ENCODE peak calls at places on chromosomes 16 and 17, in seven cellular contexts. E is NCI-H748 treated with DMSO at 0.1 percent for 48 hours; S is dermis blood vessel endothelial cell; K is BE2C; R is activated naive CD4-positive, alpha-beta T cell; B is iris pigment epithelial cell; A is cardiac fibroblast. I is an unnamed sample.

GRCh38 chr17:13228225-13228624 is 210.4 kb upstream of the ELAC2 start:
- DNase-seq in E (no peak), S (no peak), K (no peak), R (no peak), B (no peak), A (no peak), I (no peak)

GRCh38 chr17:8476741-8477140 is 41.1 kb downstream of the NDEL1 start:
- DNase-seq in E (no peak), S (no peak), K (no peak), R (no peak), B (no peak), A (no peak), I (no peak)

GRCh38 chr16:67939507-67940435 is 3.1 kb upstream of the PSMB10 start:
- DNase-seq in E (no peak), S (no peak), K (no peak), R (no peak), B (no peak), A (no peak), I (no peak)

GRCh38 chr16:15690296-15690695 is 40.3 kb downstream of the NDE1 start:
- DNase-seq in E (no peak), S (no peak), K (no peak), R (no peak), B (peak; percentile 60), A (peak; percentile 69), I (no peak)

GRCh38 chr17:65052585-65052984 is 4.0 kb downstream of the GNA13 start:
- DNase-seq in E (no peak), S (no peak), K (no peak), R (no peak), B (no peak), A (no peak), I (no peak)

GRCh38 chr17:43784068-43784467 is 3.8 kb downstream of the CFAP97D1 start:
- DNase-seq in E (no peak), S (peak; percentile 20), K (no peak), R (no peak), B (peak; percentile 33), A (peak; percentile 72), I (no peak)

GRCh38 chr16:9826630-9827029 is 355.6 kb downstream of the GRIN2A start:
- DNase-seq in E (no peak), S (no peak), K (no peak), R (no peak), B (no peak), A (no peak), I (no peak)

GRCh38 chr17:16980061-16980460 is 8.1 kb upstream of the TNFRSF13B start:
- DNase-seq in E (no peak), S (no peak), K (no peak), R (no peak), B (no peak), A (no peak), I (no peak)

GRCh38 chr16:21263640-21264211 is 14.4 kb downstream of the CRYM start:
- DNase-seq in E (no peak), S (no peak), K (no peak), R (no peak), B (peak; percentile 19), A (no peak), I (no peak)

GRCh38 chr16:4935231-4935855 is 1.6 kb downstream of the PPL start:
- DNase-seq in E (no peak), S (no peak), K (no peak), R (no peak), B (no peak), A (peak; percentile 81), I (no peak)

GRCh38 chr16:64440005-64440404 is 681.9 kb downstream of the CDH11 start:
- DNase-seq in E (no peak), S (no peak), K (no peak), R (no peak), B (no peak), A (peak; percentile 28), I (no peak)

GRCh38 chr17:82236142-82236971 is 7.5 kb downstream of the SLC16A3 start:
- DNase-seq in E (no peak), S (peak; percentile 69), K (peak; percentile 86), R (no peak), B (no peak), A (peak; percentile 64), I (peak; percentile 86)

GRCh38 chr17:45371414-45372324 is 54.8 kb upstream of the MAP3K14 start:
- DNase-seq in E (no peak), S (peak; percentile 95), K (peak; percentile 73), R (no peak), B (peak; percentile 96), A (peak; percentile 94), I (no peak)

GRCh38 chr16:87490091-87490798 is 2.6 kb downstream of the ZCCHC14 start:
- DNase-seq in E (no peak), S (no peak), K (no peak), R (no peak), B (no peak), A (no peak), I (no peak)

GRCh38 chr17:78358538-78359215 is 1.2 kb downstream of the SOCS3 start:
- DNase-seq in E (peak; percentile 11), S (peak; percentile 70), K (no peak), R (no peak), B (peak; percentile 78), A (peak; percentile 59), I (no peak)

GRCh38 chr16:89217388-89218191 is at the start of gene ZNF778:
- DNase-seq in E (peak; percentile 27), S (peak; percentile 90), K (peak; percentile 88), R (peak; percentile 56), B (peak; percentile 90), A (peak; percentile 82), I (peak; percentile 64)

GRCh38 chr17:4536259-4536741 is 18.9 kb downstream of the MYBBP1A start:
- DNase-seq in E (no peak), S (no peak), K (no peak), R (no peak), B (peak; percentile 17), A (no peak), I (no peak)

GRCh38 chr16:53816211-53816610 is 112.3 kb downstream of the FTO start:
- DNase-seq in E (no peak), S (no peak), K (no peak), R (no peak), B (peak; percentile 60), A (peak; percentile 47), I (no peak)

GRCh38 chr16:86831366-86831765 is 253.0 kb downstream of the FOXL1 start:
- DNase-seq in E (no peak), S (no peak), K (no peak), R (no peak), B (no peak), A (no peak), I (no peak)

GRCh38 chr17:67082110-67082509 is 37.8 kb downstream of the CACNG1 start:
- DNase-seq in E (no peak), S (no peak), K (no peak), R (no peak), B (no peak), A (no peak), I (no peak)

GRCh38 chr17:39750131-39751015 is 12.6 kb downstream of the GRB7 start:
- DNase-seq in E (no peak), S (no peak), K (peak; percentile 38), R (no peak), B (no peak), A (no peak), I (no peak)

GRCh38 chr16:10935491-10935890 is 6.8 kb downstream of the DEXI start:
- DNase-seq in E (no peak), S (no peak), K (no peak), R (no peak), B (no peak), A (no peak), I (no peak)

GRCh38 chr16:30335598-30336474 is 19.3 kb downstream of the CD2BP2 start:
- DNase-seq in E (no peak), S (no peak), K (no peak), R (no peak), B (peak; percentile 30), A (peak; percentile 37), I (no peak)

GRCh38 chr16:19167710-19168172 is 299 bp upstream of the SYT17 start:
- DNase-seq in E (peak; percentile 49), S (peak; percentile 86), K (peak; percentile 73), R (no peak), B (peak; percentile 69), A (peak; percentile 57), I (peak; percentile 86)

GRCh38 chr17:79340771-79341528 is 266.3 kb downstream of the ENGASE start:
- DNase-seq in E (no peak), S (no peak), K (no peak), R (no peak), B (no peak), A (no peak), I (no peak)

GRCh38 chr17:28252436-28252835 is 66.6 kb upstream of the TMEM97 start:
- DNase-seq in E (no peak), S (no peak), K (no peak), R (no peak), B (peak; percentile 65), A (peak; percentile 81), I (no peak)

GRCh38 chr16:71899171-71899570 is 3.8 kb downstream of the IST1 start:
- DNase-seq in E (no peak), S (no peak), K (no peak), R (no peak), B (no peak), A (no peak), I (no peak)

GRCh38 chr17:79023886-79024771 is at the start of gene C1QTNF1:
- DNase-seq in E (no peak), S (no peak), K (peak; percentile 63), R (no peak), B (no peak), A (peak; percentile 55), I (no peak)

GRCh38 chr17:36600477-36600876 is 906 bp upstream of the MRM1 start:
- DNase-seq in E (no peak), S (no peak), K (no peak), R (no peak), B (no peak), A (no peak), I (no peak)

GRCh38 chr17:45948881-45949624 is 50.0 kb upstream of the STH start:
- DNase-seq in E (no peak), S (peak; percentile 76), K (peak; percentile 82), R (peak; percentile 9), B (peak; percentile 70), A (peak; percentile 61), I (no peak)

GRCh38 chr16:22317625-22318024 is 20.4 kb downstream of the POLR3E start:
- DNase-seq in E (no peak), S (no peak), K (no peak), R (no peak), B (no peak), A (no peak), I (no peak)

GRCh38 chr17:13813347-13814240 is 211.9 kb upstream of the HS3ST3A1 start:
- DNase-seq in E (no peak), S (no peak), K (no peak), R (no peak), B (no peak), A (no peak), I (no peak)

GRCh38 chr16:11557811-11558210 is 28.9 kb downstream of the LITAF start:
- DNase-seq in E (no peak), S (no peak), K (no peak), R (no peak), B (no peak), A (no peak), I (no peak)

I was measured in NCI-H1092.